ENCODE peak calls at places on chromosomes 4 and X, in five cellular contexts. One of them, this sample, is unnamed.

GRCh38 chrX:143429021-143429570 is 88.2 kb downstream of the SPANXN3 start:
- DNase-seq in left lung: no peak
- DNase-seq in lung: no peak
- DNase-seq in heart right ventricle: no peak
- DNase-seq in osteoblast: no peak
- DNase-seq in this sample: no peak

GRCh38 chrX:100368167-100368566 is 41.9 kb downstream of the PCDH19 start:
- DNase-seq in left lung: no peak
- DNase-seq in lung: no peak
- DNase-seq in heart right ventricle: no peak
- DNase-seq in osteoblast: peak; percentile 68
- DNase-seq in this sample: no peak

GRCh38 chr4:1516881-1517480 is 110.7 kb upstream of the NKX1-1 start:
- DNase-seq in left lung: no peak
- DNase-seq in lung: no peak
- DNase-seq in heart right ventricle: peak; percentile 8
- DNase-seq in osteoblast: no peak
- DNase-seq in this sample: no peak

GRCh38 chr4:122963222-122963621 is 40.8 kb upstream of the NUDT6 start:
- DNase-seq in left lung: no peak
- DNase-seq in lung: no peak
- DNase-seq in heart right ventricle: no peak
- DNase-seq in osteoblast: no peak
- DNase-seq in this sample: no peak

GRCh38 chr4:113444386-113444785 is 317.2 kb downstream of the CAMK2D start:
- DNase-seq in left lung: no peak
- DNase-seq in lung: no peak
- DNase-seq in heart right ventricle: no peak
- DNase-seq in osteoblast: no peak
- DNase-seq in this sample: no peak

GRCh38 chrX:10017866-10018265 is 50.7 kb downstream of the CLDN34 start:
- DNase-seq in left lung: no peak
- DNase-seq in lung: no peak
- DNase-seq in heart right ventricle: no peak
- DNase-seq in osteoblast: peak; percentile 84
- DNase-seq in this sample: no peak

GRCh38 chrX:96692911-96693310 is 8.3 kb downstream of the DIAPH2 start:
- DNase-seq in left lung: no peak
- DNase-seq in lung: no peak
- DNase-seq in heart right ventricle: no peak
- DNase-seq in osteoblast: no peak
- DNase-seq in this sample: no peak

GRCh38 chr4:46993075-46994006 is at the start of gene GABRA4:
- DNase-seq in left lung: no peak
- DNase-seq in lung: no peak
- DNase-seq in heart right ventricle: peak; percentile 24
- DNase-seq in osteoblast: peak; percentile 39
- DNase-seq in this sample: peak; percentile 43

GRCh38 chrX:154696328-154697045 is 43.1 kb upstream of the CTAG2 start:
- DNase-seq in left lung: no peak
- DNase-seq in lung: no peak
- DNase-seq in heart right ventricle: no peak
- DNase-seq in osteoblast: peak; percentile 51
- DNase-seq in this sample: no peak

GRCh38 chr4:154329939-154330338 is 161.7 kb downstream of the DCHS2 start:
- DNase-seq in left lung: no peak
- DNase-seq in lung: no peak
- DNase-seq in heart right ventricle: no peak
- DNase-seq in osteoblast: no peak
- DNase-seq in this sample: no peak

GRCh38 chr4:15232725-15233597 is 194.9 kb upstream of the C1QTNF7 start:
- DNase-seq in left lung: no peak
- DNase-seq in lung: no peak
- DNase-seq in heart right ventricle: no peak
- DNase-seq in osteoblast: peak; percentile 67
- DNase-seq in this sample: no peak

GRCh38 chrX:75156537-75156945 is 458 bp upstream of the ABCB7 start:
- DNase-seq in left lung: no peak
- DNase-seq in lung: no peak
- DNase-seq in heart right ventricle: no peak
- DNase-seq in osteoblast: no peak
- DNase-seq in this sample: no peak

GRCh38 chr4:76905521-76905920 is 7.6 kb upstream of the SOWAHB start:
- DNase-seq in left lung: no peak
- DNase-seq in lung: no peak
- DNase-seq in heart right ventricle: no peak
- DNase-seq in osteoblast: peak; percentile 83
- DNase-seq in this sample: no peak

GRCh38 chrX:135453381-135453780 is 31.6 kb downstream of the SMIM10L2A start:
- DNase-seq in left lung: no peak
- DNase-seq in lung: no peak
- DNase-seq in heart right ventricle: no peak
- DNase-seq in osteoblast: no peak
- DNase-seq in this sample: no peak

GRCh38 chrX:9003041-9003440 is 30.9 kb downstream of the FAM9B start:
- DNase-seq in left lung: no peak
- DNase-seq in lung: no peak
- DNase-seq in heart right ventricle: no peak
- DNase-seq in osteoblast: no peak
- DNase-seq in this sample: no peak

GRCh38 chr4:85842540-85842939 is 367.6 kb downstream of the ARHGAP24 start:
- DNase-seq in left lung: peak; percentile 44
- DNase-seq in lung: no peak
- DNase-seq in heart right ventricle: no peak
- DNase-seq in osteoblast: no peak
- DNase-seq in this sample: peak; percentile 59

GRCh38 chr4:102246416-102246815 is 98.9 kb downstream of the SLC39A8 start:
- DNase-seq in left lung: no peak
- DNase-seq in lung: no peak
- DNase-seq in heart right ventricle: no peak
- DNase-seq in osteoblast: no peak
- DNase-seq in this sample: no peak

GRCh38 chrX:1385824-1386223 is 6.1 kb downstream of the SLC25A6 start:
- DNase-seq in left lung: peak; percentile 28
- DNase-seq in lung: no peak
- DNase-seq in heart right ventricle: no peak
- DNase-seq in osteoblast: peak; percentile 32
- DNase-seq in this sample: no peak

GRCh38 chr4:8330821-8331566 is 61.4 kb downstream of the HTRA3 start:
- DNase-seq in left lung: no peak
- DNase-seq in lung: no peak
- DNase-seq in heart right ventricle: peak; percentile 81
- DNase-seq in osteoblast: peak; percentile 31
- DNase-seq in this sample: no peak

GRCh38 chr4:59195867-59196266 is 2004.3 kb upstream of the ADGRL3 start:
- DNase-seq in left lung: no peak
- DNase-seq in lung: no peak
- DNase-seq in heart right ventricle: no peak
- DNase-seq in osteoblast: no peak
- DNase-seq in this sample: no peak

GRCh38 chr4:176425035-176425434 is 105.3 kb downstream of the SPCS3 start:
- DNase-seq in left lung: no peak
- DNase-seq in lung: no peak
- DNase-seq in heart right ventricle: no peak
- DNase-seq in osteoblast: no peak
- DNase-seq in this sample: no peak

GRCh38 chr4:161208564-161208963 is 955.2 kb downstream of the FSTL5 start:
- DNase-seq in left lung: no peak
- DNase-seq in lung: no peak
- DNase-seq in heart right ventricle: no peak
- DNase-seq in osteoblast: no peak
- DNase-seq in this sample: no peak

GRCh38 chr4:45946699-45947098 is 177.2 kb downstream of the GABRG1 start:
- DNase-seq in left lung: no peak
- DNase-seq in lung: no peak
- DNase-seq in heart right ventricle: no peak
- DNase-seq in osteoblast: no peak
- DNase-seq in this sample: no peak

GRCh38 chr4:115944146-115944905 is 830.9 kb upstream of the NDST4 start:
- DNase-seq in left lung: no peak
- DNase-seq in lung: no peak
- DNase-seq in heart right ventricle: no peak
- DNase-seq in osteoblast: no peak
- DNase-seq in this sample: no peak

GRCh38 chr4:119746951-119747350 is 118.3 kb upstream of the PDE5A start:
- DNase-seq in left lung: no peak
- DNase-seq in lung: no peak
- DNase-seq in heart right ventricle: no peak
- DNase-seq in osteoblast: peak; percentile 61
- DNase-seq in this sample: no peak

GRCh38 chr4:83138979-83139378 is 24.4 kb upstream of the PLAC8 start:
- DNase-seq in left lung: no peak
- DNase-seq in lung: no peak
- DNase-seq in heart right ventricle: no peak
- DNase-seq in osteoblast: no peak
- DNase-seq in this sample: no peak

GRCh38 chrX:20988804-20989203 is 385.4 kb upstream of the CNKSR2 start:
- DNase-seq in left lung: no peak
- DNase-seq in lung: no peak
- DNase-seq in heart right ventricle: no peak
- DNase-seq in osteoblast: no peak
- DNase-seq in this sample: no peak

DNA sequence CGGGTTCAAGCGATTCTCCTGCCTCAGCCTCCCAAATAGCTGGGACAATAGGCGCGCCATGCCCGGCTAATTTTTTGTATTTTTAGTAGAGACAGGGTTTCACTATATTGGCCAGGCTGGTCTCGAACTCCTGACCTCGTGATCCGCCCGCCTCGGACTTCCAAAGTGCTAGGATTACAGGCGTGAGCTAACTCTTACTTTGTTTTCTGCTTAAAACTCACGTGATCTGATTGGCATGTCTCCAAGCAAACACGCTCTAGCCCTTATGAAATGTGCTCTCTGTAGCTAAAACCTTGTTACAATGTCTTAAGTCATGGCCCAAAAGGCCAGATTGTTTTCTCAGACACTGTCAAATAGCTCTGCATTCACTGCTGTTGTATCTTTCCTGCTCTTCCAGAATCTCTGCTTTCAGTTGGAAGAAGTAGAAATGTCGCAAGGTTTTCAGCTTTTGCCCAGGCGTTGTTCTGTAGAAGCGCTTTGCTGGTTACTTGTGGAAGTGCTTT is 39.7 kb upstream of the OGT start:
- DNase-seq in left lung: no peak
- DNase-seq in lung: peak; percentile 31
- DNase-seq in heart right ventricle: peak; percentile 9
- DNase-seq in osteoblast: peak; percentile 66
- DNase-seq in this sample: no peak
- H3K4me3 ChIP-seq in left lung: peak overlapping the region; percentile 55
- H3K4me3 ChIP-seq in lung: no peak overlapping the region
- H3K4me3 ChIP-seq in heart right ventricle: peak overlapping the region; percentile 67
- H3K4me3 ChIP-seq in osteoblast: peak overlapping the region; percentile 74
- H3K4me3 ChIP-seq in this sample: peak overlapping the region; percentile 46

GRCh38 chr4:156971623-156972369 is at the start of gene PDGFC:
- DNase-seq in left lung: peak; percentile 87
- DNase-seq in lung: peak; percentile 80
- DNase-seq in heart right ventricle: peak; percentile 74
- DNase-seq in osteoblast: peak; percentile 94
- DNase-seq in this sample: peak; percentile 37

GRCh38 chr4:156970501-156971167 is 965 bp downstream of the PDGFC start:
- DNase-seq in left lung: peak; percentile 68
- DNase-seq in lung: peak; percentile 69
- DNase-seq in heart right ventricle: peak; percentile 64
- DNase-seq in osteoblast: peak; percentile 93
- DNase-seq in this sample: peak; percentile 53

GRCh38 chr4:156971168-156971601 is 414 bp downstream of the PDGFC start:
- DNase-seq in left lung: peak; percentile 53
- DNase-seq in lung: peak; percentile 29
- DNase-seq in heart right ventricle: peak; percentile 23
- DNase-seq in osteoblast: no peak
- DNase-seq in this sample: no peak

GRCh38 chr4:156968479-156968984 is 3.1 kb downstream of the PDGFC start:
- DNase-seq in left lung: peak; percentile 47
- DNase-seq in lung: peak; percentile 71
- DNase-seq in heart right ventricle: peak; percentile 15
- DNase-seq in osteoblast: peak; percentile 87
- DNase-seq in this sample: no peak

DNA sequence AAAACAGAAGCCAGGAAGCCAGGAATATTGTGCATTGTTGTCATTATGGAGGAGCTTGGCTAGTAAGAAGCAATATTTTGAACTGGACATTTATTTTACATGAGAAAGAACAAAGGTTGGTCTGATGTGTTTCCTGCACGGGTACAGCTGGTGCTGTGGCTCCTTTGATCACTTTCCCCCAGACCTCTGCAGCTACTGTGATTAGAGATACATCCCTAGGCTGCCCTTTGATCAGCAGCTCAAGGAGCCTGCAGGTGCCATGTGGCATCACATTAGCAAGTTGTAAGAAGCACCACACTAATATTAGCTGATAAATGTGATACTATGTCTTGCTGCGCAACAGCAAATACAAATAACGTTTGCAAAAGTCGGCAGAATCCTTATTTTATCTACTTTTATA is 2.5 kb downstream of the PDGFC start:
- DNase-seq in left lung: no peak
- DNase-seq in lung: no peak
- DNase-seq in heart right ventricle: no peak
- DNase-seq in osteoblast: peak; percentile 18
- DNase-seq in this sample: no peak
- H3K4me3 ChIP-seq in left lung: peak overlapping the region; percentile 59
- H3K4me3 ChIP-seq in lung: no peak overlapping the region
- H3K4me3 ChIP-seq in heart right ventricle: peak overlapping the region; percentile 80
- H3K4me3 ChIP-seq in osteoblast: peak overlapping the region; percentile 82
- H3K4me3 ChIP-seq in this sample: peak overlapping the region; percentile 80

DNA sequence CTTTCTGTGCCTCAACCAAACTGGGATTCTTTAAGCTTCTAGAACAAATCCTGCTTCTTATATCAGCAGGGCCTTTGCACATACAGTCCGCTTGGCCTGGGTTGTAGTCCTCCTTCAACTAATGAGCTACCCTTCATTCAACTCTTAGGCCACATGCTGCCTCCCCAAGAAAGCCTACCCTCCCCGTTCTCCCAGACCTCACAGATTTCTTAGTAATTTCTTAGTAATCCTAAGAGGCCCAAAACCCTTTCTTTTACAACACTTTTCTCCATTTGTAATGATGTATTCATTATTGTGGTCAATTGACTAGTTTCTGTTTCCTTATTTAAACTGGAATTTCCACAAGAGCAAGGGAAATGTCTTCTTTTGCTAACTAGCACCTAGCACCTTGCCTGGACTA is 233.1 kb downstream of the PPP1R2C start:
- DNase-seq in left lung: no peak
- DNase-seq in lung: no peak
- DNase-seq in heart right ventricle: no peak
- DNase-seq in osteoblast: no peak
- DNase-seq in this sample: no peak
- H3K4me3 ChIP-seq in left lung: no peak overlapping the region
- H3K4me3 ChIP-seq in lung: no peak overlapping the region
- H3K4me3 ChIP-seq in heart right ventricle: no peak overlapping the region
- H3K4me3 ChIP-seq in osteoblast: no peak overlapping the region
- H3K4me3 ChIP-seq in this sample: no peak overlapping the region

DNA sequence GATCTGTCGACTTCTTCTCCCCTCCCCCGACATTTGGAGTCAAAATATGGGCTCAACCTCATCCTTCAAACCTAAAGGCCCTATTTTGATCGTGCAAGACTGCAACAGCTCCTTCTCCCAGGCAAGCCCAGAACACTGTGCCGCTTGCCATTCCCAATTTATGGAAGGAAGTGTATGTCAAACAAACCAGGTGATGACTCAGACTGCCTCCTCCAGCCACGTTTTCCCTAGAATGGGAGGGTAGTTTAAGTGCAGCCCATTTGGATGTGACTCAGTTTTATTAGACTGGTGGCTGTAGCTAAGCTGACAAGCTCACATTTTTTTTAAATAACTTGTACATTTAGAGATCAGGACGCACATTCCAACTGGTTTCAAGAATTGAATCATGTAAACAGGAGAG is 570.4 kb upstream of the DIPK2B start:
- DNase-seq in left lung: peak; percentile 42
- DNase-seq in lung: peak; percentile 44
- DNase-seq in heart right ventricle: no peak
- DNase-seq in osteoblast: peak; percentile 62
- DNase-seq in this sample: no peak
- H3K4me3 ChIP-seq in left lung: peak overlapping the region; percentile 49
- H3K4me3 ChIP-seq in lung: no peak overlapping the region
- H3K4me3 ChIP-seq in heart right ventricle: peak overlapping the region; percentile 46
- H3K4me3 ChIP-seq in osteoblast: peak overlapping the region; percentile 76
- H3K4me3 ChIP-seq in this sample: no peak overlapping the region